ENCODE peak calls at places on chromosomes 7 and 10, in six cellular contexts. K is CD8-positive, alpha-beta T cell; B is uterus; L is AG04449; N is upper lobe of right lung; Q is D721Med. O is an unnamed sample.

GRCh38 chr10:16491933-16492332 is 29.7 kb downstream of the C1QL3 start:
- DNase-seq in K (no peak), B (no peak), L (no peak), N (no peak), Q (no peak), O (peak; percentile 12)

GRCh38 chr7:3861941-3862340 is 560.9 kb downstream of the SDK1 start:
- DNase-seq in K (no peak), B (peak; percentile 70), L (peak; percentile 3), N (no peak), Q (no peak), O (no peak)

GRCh38 chr7:133300097-133300496 is 47.2 kb downstream of the EXOC4 start:
- DNase-seq in K (no peak), B (no peak), L (no peak), N (no peak), Q (no peak), O (no peak)

GRCh38 chr7:146090023-146090645 is 26.5 kb upstream of the CNTNAP2 start:
- DNase-seq in K (no peak), B (no peak), L (no peak), N (no peak), Q (no peak), O (no peak)

GRCh38 chr10:23528419-23528818 is 89.5 kb downstream of the OTUD1 start:
- DNase-seq in K (no peak), B (no peak), L (no peak), N (no peak), Q (no peak), O (no peak)

GRCh38 chr7:140656548-140657515 is 15.9 kb upstream of the ADCK2 start:
- DNase-seq in K (no peak), B (peak; percentile 54), L (no peak), N (peak; percentile 74), Q (no peak), O (peak; percentile 73)

GRCh38 chr7:66150471-66150870 is 35.8 kb downstream of the CRCP start:
- DNase-seq in K (no peak), B (peak; percentile 63), L (no peak), N (peak; percentile 50), Q (no peak), O (no peak)

GRCh38 chr10:122786269-122786668 is 59.4 kb downstream of the CUZD1 start:
- DNase-seq in K (no peak), B (no peak), L (no peak), N (no peak), Q (no peak), O (peak; percentile 68)

GRCh38 chr10:75038335-75038734 is 73.1 kb upstream of the SAMD8 start:
- DNase-seq in K (no peak), B (peak; percentile 71), L (no peak), N (no peak), Q (no peak), O (no peak)

GRCh38 chr10:25175527-25176420 is 973 bp downstream of the GPR158 start:
- DNase-seq in K (no peak), B (no peak), L (no peak), N (peak; percentile 66), Q (no peak), O (no peak)

GRCh38 chr10:11416974-11417373 is 194.5 kb downstream of the USP6NL start:
- DNase-seq in K (no peak), B (no peak), L (no peak), N (no peak), Q (no peak), O (no peak)

GRCh38 chr7:29851487-29851886 is 45.2 kb downstream of the WIPF3 start:
- DNase-seq in K (no peak), B (no peak), L (no peak), N (no peak), Q (no peak), O (no peak)

GRCh38 chr7:29853072-29853471 is 46.8 kb downstream of the WIPF3 start:
- DNase-seq in K (no peak), B (no peak), L (no peak), N (no peak), Q (no peak), O (no peak)

GRCh38 chr7:29852457-29852856 is 46.1 kb downstream of the WIPF3 start:
- DNase-seq in K (no peak), B (no peak), L (no peak), N (no peak), Q (no peak), O (no peak)

GRCh38 chr7:29853775-29854174 is 47.5 kb downstream of the WIPF3 start:
- DNase-seq in K (no peak), B (no peak), L (no peak), N (no peak), Q (no peak), O (no peak)

DNA sequence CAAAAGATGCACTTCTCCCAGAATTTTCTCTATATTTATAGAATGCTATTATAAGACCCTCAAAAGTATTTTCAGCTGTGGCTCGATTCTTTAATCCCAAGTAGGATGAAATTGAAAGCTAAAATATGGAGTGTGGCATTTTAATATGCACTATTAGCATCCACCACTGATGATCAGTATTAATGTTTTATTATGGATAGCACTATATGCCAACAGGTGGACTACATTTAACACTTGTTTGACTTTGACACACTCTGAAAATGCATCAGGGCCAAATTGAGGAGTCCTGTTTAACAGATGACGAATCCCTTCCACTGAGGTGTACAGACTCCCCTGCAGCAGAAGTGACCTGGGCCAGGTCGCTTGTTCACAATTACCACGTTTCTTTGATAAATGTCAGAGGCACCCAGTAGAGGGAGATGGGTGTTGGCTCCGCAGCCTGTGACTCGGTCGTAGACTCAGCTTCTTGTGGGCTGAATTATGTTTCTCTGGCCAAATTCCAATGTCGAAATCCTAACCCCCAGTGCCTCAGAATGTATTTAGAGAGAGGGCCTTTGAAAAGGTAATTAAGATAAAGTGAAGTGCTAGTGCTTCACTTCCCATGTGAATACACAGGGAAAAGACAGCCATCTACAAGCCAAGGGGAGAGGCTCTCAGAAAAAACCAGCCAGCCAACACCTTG is 48.1 kb downstream of the WIPF3 start:
- DNase-seq in K (no peak), B (no peak), L (no peak), N (no peak), Q (no peak), O (peak; percentile 84)
- TF ChIP-seq CTCF in K (no peak), B (no peak), L (no peak), N (no peak), Q (no peak), O (peak; percentile 58)

GRCh38 chr10:109411897-109412296 is 511.4 kb downstream of the XPNPEP1 start:
- DNase-seq in K (no peak), B (peak; percentile 49), L (no peak), N (no peak), Q (no peak), O (peak; percentile 10)
- TF ChIP-seq CTCF in K (no peak), B (no peak), L (no peak), N (no peak), Q (no peak), O (no peak)

DNA sequence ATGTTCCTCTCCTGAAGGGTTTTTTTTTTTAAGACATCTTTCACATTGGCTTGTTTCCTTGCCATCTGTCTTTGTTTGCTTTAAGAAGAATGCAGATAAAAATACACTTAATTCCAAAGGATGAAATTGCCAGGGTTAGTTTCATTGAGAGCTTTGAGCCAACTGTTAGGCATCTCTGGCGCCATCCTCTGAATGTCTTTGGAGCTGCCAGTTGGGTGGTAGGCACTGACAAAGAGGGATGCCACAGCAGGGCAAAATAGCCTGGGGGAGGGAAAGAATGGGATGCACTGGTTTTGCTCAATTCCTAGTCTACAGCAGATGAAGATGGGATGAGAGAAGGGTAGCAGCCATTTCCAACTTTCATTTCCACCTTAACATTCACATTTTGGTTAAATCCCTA is 399.2 kb downstream of the SORCS1 start:
- DNase-seq in K (no peak), B (no peak), L (no peak), N (no peak), Q (no peak), O (no peak)
- TF ChIP-seq CTCF in K (no peak), B (no peak), L (no peak), N (no peak), Q (peak; percentile 44), O (no peak)

GRCh38 chr10:31187607-31188210 is 131.3 kb upstream of the ZEB1 start:
- DNase-seq in K (no peak), B (no peak), L (no peak), N (no peak), Q (no peak), O (no peak)

GRCh38 chr10:31188792-31189406 is 130.1 kb upstream of the ZEB1 start:
- DNase-seq in K (no peak), B (no peak), L (peak; percentile 10), N (no peak), Q (no peak), O (no peak)

GRCh38 chr10:31190488-31190887 is 128.5 kb upstream of the ZEB1 start:
- DNase-seq in K (no peak), B (no peak), L (no peak), N (no peak), Q (no peak), O (no peak)

GRCh38 chr10:31187182-31187581 is 131.8 kb upstream of the ZEB1 start:
- DNase-seq in K (no peak), B (no peak), L (no peak), N (no peak), Q (no peak), O (no peak)

GRCh38 chr10:31186225-31187010 is 132.6 kb upstream of the ZEB1 start:
- DNase-seq in K (no peak), B (no peak), L (no peak), N (no peak), Q (no peak), O (no peak)
- TF ChIP-seq CTCF in K (no peak), B (no peak), L (no peak), N (no peak), Q (no peak), O (no peak)

GRCh38 chr10:88932539-88933256 is 19.9 kb downstream of the ACTA2 start:
- DNase-seq in K (no peak), B (peak; percentile 80), L (peak; percentile 67), N (no peak), Q (no peak), O (peak; percentile 70)
- TF ChIP-seq CTCF in K (peak; percentile 75), B (peak; percentile 92), L (peak; percentile 74), N (peak; percentile 90), Q (peak; percentile 77), O (peak; percentile 75)

GRCh38 chr10:54799491-54799890 is 1.5 kb downstream of the PCDH15 start:
- DNase-seq in K (no peak), B (no peak), L (no peak), N (no peak), Q (no peak), O (no peak)

GRCh38 chr10:54797636-54798395 is 3.2 kb downstream of the PCDH15 start:
- DNase-seq in K (no peak), B (no peak), L (no peak), N (no peak), Q (no peak), O (no peak)

GRCh38 chr10:54796876-54797275 is 4.2 kb downstream of the PCDH15 start:
- DNase-seq in K (no peak), B (no peak), L (no peak), N (no peak), Q (no peak), O (no peak)

GRCh38 chr10:54800677-54801480 is at the start of gene PCDH15:
- DNase-seq in K (no peak), B (no peak), L (no peak), N (no peak), Q (no peak), O (peak; percentile 63)
- TF ChIP-seq CTCF in K (no peak), B (no peak), L (no peak), N (peak; percentile 38), Q (peak; percentile 66), O (peak; percentile 44)

O was measured in Caco-2.